ENCODE peak calls at places on chromosomes 1 and 21, in five cellular contexts. E, Q, B, L and O are unnamed samples.

GRCh38 chr21:31193761-31194160 is 150.3 kb downstream of the TIAM1 start:
- DNase-seq in E (no peak), Q (no peak), B (no peak), L (no peak), O (no peak)

GRCh38 chr1:32066489-32066873 is 6.3 kb upstream of the TMEM39B start:
- DNase-seq in E (no peak), Q (no peak), B (no peak), L (no peak), O (no peak)

GRCh38 chr1:46401514-46401913 is 7.4 kb downstream of the FAAH start:
- DNase-seq in E (no peak), Q (no peak), B (no peak), L (no peak), O (no peak)

GRCh38 chr1:229883504-229884200 is 183.4 kb upstream of the GALNT2 start:
- DNase-seq in E (no peak), Q (no peak), B (no peak), L (no peak), O (peak)

GRCh38 chr1:36204347-36204909 is 19.8 kb upstream of the THRAP3 start:
- DNase-seq in E (no peak), Q (no peak), B (no peak), L (no peak), O (no peak)

GRCh38 chr1:235004840-235005391 is 123.7 kb downstream of the TOMM20 start:
- DNase-seq in E (no peak), Q (no peak), B (no peak), L (no peak), O (no peak)

GRCh38 chr1:67382292-67382691 is 47.9 kb downstream of the SERBP1 start:
- DNase-seq in E (no peak), Q (no peak), B (no peak), L (no peak), O (no peak)

GRCh38 chr1:14697371-14697770 is 98.9 kb downstream of the KAZN start:
- DNase-seq in E (no peak), Q (no peak), B (no peak), L (no peak), O (no peak)

GRCh38 chr1:205325334-205325884 is 3.9 kb upstream of the NUAK2 start:
- DNase-seq in E (peak), Q (no peak), B (no peak), L (peak), O (peak)

GRCh38 chr1:43554444-43554992 is 23.8 kb downstream of the PTPRF start:
- DNase-seq in E (peak), Q (peak), B (no peak), L (no peak), O (peak)

GRCh38 chr1:152037920-152038658 is 1.3 kb upstream of the S100A11 start:
- DNase-seq in E (no peak), Q (no peak), B (no peak), L (no peak), O (peak)

GRCh38 chr1:44661786-44662682 is 12.2 kb downstream of the TMEM53 start:
- DNase-seq in E (no peak), Q (no peak), B (no peak), L (no peak), O (no peak)

GRCh38 chr21:14545906-14546480 is at the start of gene SAMSN1:
- DNase-seq in E (peak), Q (no peak), B (peak), L (peak), O (no peak)

GRCh38 chr1:112298558-112298957 is 97.5 kb upstream of the CTTNBP2NL start:
- DNase-seq in E (peak), Q (peak), B (no peak), L (peak), O (peak)